ENCODE peak calls at places on chromosome 12, in seven cellular contexts. L is stimulated activated CD8-positive, alpha-beta memory T cell treated with anti-CD3 and anti-CD28 coated beads, Interleukin-15, amount 100 ng/mL, for 1 hour; U is GM12865; D is EH; M is CD8-positive, alpha-beta memory T cell; G is COR-L47; N is caudate nucleus. V is an unnamed sample.

GRCh38 chr12:70744133-70744532 is 106.9 kb upstream of the PTPRB start:
- DNase-seq in L (no peak), U (no peak), D (no peak), M (no peak), G (no peak), N (no peak), V (peak)

GRCh38 chr12:64655141-64655540 is 44.8 kb downstream of the RASSF3 start:
- DNase-seq in L (no peak), U (no peak), D (no peak), M (no peak), G (no peak), N (no peak), V (no peak)

GRCh38 chr12:55966408-55967281 is at the start of gene CDK2:
- DNase-seq in L (peak), U (peak), D (peak), M (peak), G (peak), N (peak), V (peak)

GRCh38 chr12:107660230-107660629 is 25.4 kb upstream of the PWP1 start:
- DNase-seq in L (no peak), U (no peak), D (no peak), M (no peak), G (no peak), N (no peak), V (no peak)

GRCh38 chr12:109927622-109928021 is 27.5 kb downstream of the TCHP start:
- DNase-seq in L (no peak), U (peak), D (peak), M (peak), G (peak), N (no peak), V (peak)

GRCh38 chr12:103841690-103842584 is 903 bp upstream of the NT5DC3 start:
- DNase-seq in L (peak), U (peak), D (peak), M (peak), G (peak), N (no peak), V (peak)

GRCh38 chr12:65495233-65495632 is 216.8 kb downstream of the MSRB3 start:
- DNase-seq in L (no peak), U (peak), D (peak), M (no peak), G (no peak), N (no peak), V (peak)

GRCh38 chr12:53241623-53242412 is 9.8 kb upstream of the RARG start:
- DNase-seq in L (no peak), U (no peak), D (no peak), M (no peak), G (no peak), N (no peak), V (no peak)

GRCh38 chr12:67269632-67270578 is 747 bp downstream of the CAND1 start:
- DNase-seq in L (peak), U (peak), D (peak), M (peak), G (peak), N (peak), V (peak)